ENCODE peak calls at places on chromosomes 11 and 22, in four cellular contexts. S, G, H and W are unnamed samples.
A peak's percentile ranks its signal among the peaks of the same experiment; 100 is the strongest.

GRCh38 chr11:14971865-14972580 is at the start of gene CALCA:
- DNase-seq in S (no peak), G (no peak), H (no peak), W (no peak)

GRCh38 chr22:29587938-29588699 is 7.2 kb upstream of the NIPSNAP1 start:
- DNase-seq in G (no peak), S (no peak), H (peak; percentile 41), W (no peak)

GRCh38 chr22:49771266-49772065 is 56.2 kb downstream of the BRD1 start:
- DNase-seq in H (no peak), G (no peak), S (no peak), W (no peak)

GRCh38 chr11:117110294-117110950 is 12.2 kb upstream of the SIK3 start:
- DNase-seq in G (no peak), H (no peak), S (no peak), W (no peak)

GRCh38 chr11:96906521-96906920 is 516.7 kb downstream of the JRKL start:
- DNase-seq in G (no peak), H (no peak), S (no peak), W (no peak)

GRCh38 chr22:19959043-19959586 is 17.5 kb upstream of the TXNRD2 start:
- DNase-seq in H (peak; percentile 92), S (peak; percentile 100), G (peak; percentile 93), W (no peak)

GRCh38 chr11:27861706-27862430 is 161.6 kb upstream of the BDNF start:
- DNase-seq in H (no peak), S (no peak), G (no peak), W (no peak)

GRCh38 chr11:24587655-24588054 is 90.8 kb downstream of the LUZP2 start:
- DNase-seq in S (no peak), G (no peak), H (no peak), W (no peak)

GRCh38 chr11:29022676-29023075 is 914.5 kb downstream of the METTL15 start:
- DNase-seq in G (no peak), S (no peak), H (no peak), W (no peak)

GRCh38 chr22:48702573-48703264 is 1125.0 kb downstream of the BRD1 start:
- DNase-seq in S (no peak), G (no peak), H (peak; percentile 98), W (no peak)

GRCh38 chr22:29988719-29989118 is 91.5 kb upstream of the HORMAD2 start:
- DNase-seq in G (no peak), S (no peak), H (no peak), W (no peak)

GRCh38 chr11:61955416-61956135 is 5.4 kb downstream of the BEST1 start:
- DNase-seq in S (no peak), G (peak; percentile 3), H (no peak), W (no peak)

GRCh38 chr11:94768602-94769511 is 701 bp downstream of the AMOTL1 start:
- DNase-seq in S (peak; percentile 52), H (no peak), G (no peak), W (no peak)

GRCh38 chr11:64384039-64384737 is 25.2 kb downstream of the RPS6KA4 start:
- DNase-seq in S (no peak), G (no peak), H (no peak), W (no peak)

GRCh38 chr11:3138178-3139085 is 26.7 kb downstream of the OSBPL5 start:
- DNase-seq in S (peak; percentile 43), H (no peak), G (no peak), W (no peak)

DNA sequence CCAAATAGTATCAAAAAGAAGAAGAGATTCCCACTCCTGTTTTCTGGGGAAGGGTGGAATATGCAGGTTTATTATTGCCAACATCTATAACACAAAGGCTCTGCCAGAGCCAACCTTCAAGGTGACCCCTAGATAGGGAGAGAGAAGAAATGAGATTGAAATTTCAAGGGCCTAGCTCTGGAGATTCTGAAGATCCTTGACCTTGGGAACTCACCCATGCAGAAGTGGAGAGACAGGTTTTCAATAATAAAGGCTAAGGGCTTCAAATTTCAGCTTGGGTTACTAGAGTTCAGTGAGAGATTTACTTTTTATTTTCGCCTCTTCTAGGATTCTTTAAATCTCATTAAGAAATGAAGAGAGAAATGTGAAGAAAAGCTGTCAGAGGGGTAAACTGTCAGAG is 98.4 kb downstream of the CD44 start:
- DNase-seq in H (no peak), S (no peak), G (no peak), W (no peak)
- TF ChIP-seq FOXK2 in H (no peak), S (no peak), G (no peak), W (no peak)

GRCh38 chr22:33565580-33565995 is 354.7 kb downstream of the LARGE1 start:
- DNase-seq in H (no peak), G (no peak), S (no peak), W (no peak)
- TF ChIP-seq FOXK2 in H (no peak), G (no peak), S (no peak), W (no peak)

GRCh38 chr11:109697140-109697843 is 275.3 kb downstream of the C11orf87 start:
- DNase-seq in G (peak; percentile 28), S (peak; percentile 22), H (peak; percentile 23), W (no peak)
- TF ChIP-seq FOXK2 in G (no peak), S (no peak), H (no peak), W (no peak)

GRCh38 chr11:106011481-106011880 is 10.6 kb downstream of the MSANTD4 start:
- DNase-seq in H (no peak), G (no peak), S (no peak), W (no peak)

GRCh38 chr11:106017088-106017487 is 5.0 kb downstream of the MSANTD4 start:
- DNase-seq in H (no peak), S (no peak), G (no peak), W (no peak)

GRCh38 chr11:106014035-106014434 is 8.0 kb downstream of the MSANTD4 start:
- DNase-seq in G (no peak), H (no peak), S (no peak), W (no peak)

GRCh38 chr11:106012744-106013143 is 9.3 kb downstream of the MSANTD4 start:
- DNase-seq in S (no peak), G (no peak), H (no peak), W (no peak)
- TF ChIP-seq FOXK2 in S (no peak), G (no peak), H (no peak), W (no peak)

GRCh38 chr11:73542175-73542574 is 55.7 kb downstream of the FAM168A start:
- DNase-seq in S (no peak), G (no peak), H (no peak), W (no peak)
- TF ChIP-seq FOXK2 in S (no peak), G (no peak), H (no peak), W (no peak)

GRCh38 chr22:25774575-25775026 is 32.6 kb downstream of the MYO18B start:
- DNase-seq in G (peak; percentile 59), S (no peak), H (no peak), W (no peak)
- TF ChIP-seq FOXK2 in G (no peak), S (no peak), H (no peak), W (no peak)